ENCODE peak calls at places on chromosomes 5 and 9, in six cellular contexts. K is activated CD4-positive, alpha-beta memory T cell treated with anti-CD3 and anti-CD28 coated beads, Interleukin-2, amount 10 ng/mL, durations not matched to agents 7 days and 5 days; J is thoracic aorta; N is activated T-helper 1 cell treated with anti-CD3 and anti-CD28 coated beads, Interleukin-12 subunit alpha, Interleukin-12 subunit beta, Interleukin-2, Interleukin-4 antibody, amounts not matched to agents 30 ng/mL and 10 ng/mL and 1 ng/mL, durations not matched to agents 14 hours and 24 hours and 36 hours; Y is NCI-H2081; W is stimulated activated naive CD8-positive, alpha-beta T cell treated with anti-CD3 and anti-CD28 coated beads, Interleukin-15, amount 100 ng/mL, for 72 hours. I is an unnamed sample.

GRCh38 chr5:171630047-171630669 is 155.5 kb upstream of the SMIM23 start:
- DNase-seq in W (no peak), Y (peak; percentile 31), J (no peak), N (no peak), K (no peak), I (no peak)

GRCh38 chr9:135584934-135585333 is 23.4 kb downstream of the PAEP start:
- DNase-seq in N (no peak), J (no peak), Y (no peak), W (no peak), K (peak; percentile 12), I (no peak)

GRCh38 chr9:33374634-33375237 is 27.6 kb downstream of the AQP7 start:
- DNase-seq in K (peak; percentile 70), J (peak; percentile 60), N (peak; percentile 57), Y (peak; percentile 70), W (peak; percentile 66), I (peak; percentile 65)

GRCh38 chr9:35862328-35862727 is 7.9 kb downstream of the OR13J1 start:
- DNase-seq in Y (no peak), W (no peak), N (no peak), J (no peak), K (no peak), I (no peak)

GRCh38 chr9:6945871-6946270 is 188.1 kb downstream of the KDM4C start:
- DNase-seq in Y (no peak), J (no peak), K (no peak), W (no peak), N (no peak), I (no peak)

GRCh38 chr9:21682981-21683380 is 119.5 kb upstream of the MTAP start:
- DNase-seq in J (no peak), Y (no peak), N (no peak), K (no peak), W (no peak), I (peak; percentile 24)

GRCh38 chr5:53783624-53784228 is 223.3 kb downstream of the NDUFS4 start:
- DNase-seq in Y (no peak), J (no peak), N (no peak), K (no peak), W (no peak), I (no peak)

GRCh38 chr5:77898385-77898784 is 122.2 kb upstream of the TBCA start:
- DNase-seq in K (no peak), J (no peak), W (no peak), N (no peak), Y (no peak), I (no peak)

GRCh38 chr5:121500262-121500792 is 351.4 kb upstream of the FTMT start:
- DNase-seq in Y (no peak), K (no peak), N (no peak), J (no peak), W (no peak), I (no peak)

GRCh38 chr5:94080390-94080789 is 339.0 kb upstream of the POU5F2 start:
- DNase-seq in J (no peak), Y (no peak), N (no peak), W (no peak), K (no peak), I (no peak)

GRCh38 chr5:178576591-178577351 is 13.4 kb downstream of the COL23A1 start:
- DNase-seq in Y (no peak), J (no peak), N (no peak), W (no peak), K (no peak), I (no peak)

GRCh38 chr9:127424669-127424986 is 446 bp downstream of the ZNF79 start:
- DNase-seq in N (peak; percentile 11), J (no peak), Y (no peak), K (no peak), W (no peak), I (no peak)

GRCh38 chr9:108002296-108003056 is 512.9 kb upstream of the KLF4 start:
- DNase-seq in J (no peak), Y (no peak), K (no peak), N (no peak), W (no peak), I (no peak)

GRCh38 chr5:54852007-54852406 is 133.4 kb downstream of the ESM1 start:
- DNase-seq in K (no peak), N (no peak), J (no peak), Y (no peak), W (no peak), I (no peak)

GRCh38 chr9:36935332-36935731 is 98.7 kb downstream of the PAX5 start:
- DNase-seq in Y (no peak), K (no peak), N (no peak), J (no peak), W (peak; percentile 68), I (no peak)

GRCh38 chr9:127555830-127556820 is 56.0 kb upstream of the STXBP1 start:
- DNase-seq in W (peak; percentile 73), J (peak; percentile 87), Y (no peak), N (peak; percentile 65), K (peak; percentile 91), I (peak; percentile 97)

GRCh38 chr5:153952893-153953292 is 85.8 kb downstream of the FAM114A2 start:
- DNase-seq in N (no peak), K (no peak), J (no peak), W (no peak), Y (no peak), I (peak; percentile 48)

GRCh38 chr9:72539824-72540347 is 18.5 kb downstream of the TMC1 start:
- DNase-seq in K (no peak), Y (no peak), J (no peak), W (no peak), N (no peak), I (no peak)

GRCh38 chr5:125277494-125278154 is 531.2 kb upstream of the ZNF608 start:
- DNase-seq in K (no peak), Y (no peak), N (no peak), J (no peak), W (no peak), I (peak; percentile 91)

GRCh38 chr5:167639213-167639612 is 652.2 kb upstream of the WWC1 start:
- DNase-seq in N (no peak), K (no peak), Y (no peak), W (no peak), J (no peak), I (peak; percentile 43)

GRCh38 chr9:130426883-130427282 is 17.9 kb upstream of the ASS1 start:
- DNase-seq in N (no peak), K (no peak), J (no peak), W (no peak), Y (peak; percentile 10), I (peak; percentile 47)

GRCh38 chr5:54985301-54986268 is at the start of gene ESM1:
- DNase-seq in K (no peak), N (no peak), J (no peak), Y (no peak), W (no peak), I (peak; percentile 76)

GRCh38 chr5:31563216-31563615 is 31.1 kb downstream of the C5orf22 start:
- DNase-seq in W (no peak), K (no peak), N (no peak), J (no peak), Y (no peak), I (no peak)

GRCh38 chr9:105063665-105064247 is 135.8 kb upstream of the ABCA1 start:
- DNase-seq in K (no peak), N (no peak), Y (no peak), J (no peak), W (peak; percentile 21), I (peak; percentile 75)

GRCh38 chr5:11955386-11955785 is 51.1 kb upstream of the CTNND2 start:
- DNase-seq in W (no peak), N (no peak), Y (no peak), J (no peak), K (no peak), I (no peak)

GRCh38 chr5:38925154-38925925 is 79.5 kb downstream of the OSMR start:
- DNase-seq in J (no peak), Y (no peak), K (no peak), W (no peak), N (no peak), I (peak; percentile 68)

GRCh38 chr5:61933787-61934626 is 372.0 kb upstream of the KIF2A start:
- DNase-seq in K (peak; percentile 19), W (no peak), N (no peak), Y (peak; percentile 84), J (no peak), I (peak; percentile 10)

GRCh38 chr9:18771018-18771417 is 262.0 kb downstream of the SAXO1 start:
- DNase-seq in Y (no peak), N (no peak), W (no peak), J (no peak), K (no peak), I (no peak)

GRCh38 chr5:157976429-157976828 is 117.5 kb upstream of the CLINT1 start:
- DNase-seq in J (no peak), Y (no peak), W (no peak), N (no peak), K (no peak), I (no peak)

GRCh38 chr5:167644619-167645018 is 646.8 kb upstream of the WWC1 start:
- DNase-seq in K (no peak), Y (no peak), W (no peak), N (no peak), J (no peak), I (no peak)

GRCh38 chr9:124412228-124412575 is 3.0 kb downstream of the PSMB7 start:
- DNase-seq in Y (no peak), K (no peak), N (no peak), W (no peak), J (no peak), I (no peak)

GRCh38 chr5:25862276-25862675 is 1176.1 kb downstream of the CDH9 start:
- DNase-seq in Y (no peak), N (no peak), W (no peak), K (no peak), J (no peak), I (no peak)

GRCh38 chr9:14687042-14687719 is 6.1 kb downstream of the ZDHHC21 start:
- DNase-seq in W (no peak), J (no peak), Y (no peak), K (no peak), N (no peak), I (peak; percentile 89)

GRCh38 chr5:158560170-158560569 is 539.5 kb downstream of the EBF1 start:
- DNase-seq in K (no peak), J (no peak), W (no peak), N (no peak), Y (peak; percentile 20), I (no peak)

GRCh38 chr5:39448504-39449128 is 23.8 kb upstream of the DAB2 start:
- DNase-seq in W (no peak), J (no peak), N (no peak), Y (no peak), K (no peak), I (no peak)

GRCh38 chr9:115373000-115373709 is 255.2 kb upstream of the TNC start:
- DNase-seq in J (no peak), K (no peak), W (no peak), N (no peak), Y (no peak), I (peak; percentile 93)

GRCh38 chr9:125513634-125514413 is 193.2 kb downstream of the MAPKAP1 start:
- DNase-seq in Y (no peak), N (no peak), K (peak; percentile 40), J (no peak), W (peak; percentile 37), I (peak; percentile 61)

GRCh38 chr5:150515446-150515845 is 7.5 kb downstream of the NDST1 start:
- DNase-seq in K (no peak), J (peak; percentile 36), N (no peak), Y (no peak), W (no peak), I (no peak)

GRCh38 chr9:118401551-118401950 is 697.3 kb downstream of the TLR4 start:
- DNase-seq in K (no peak), W (no peak), N (no peak), J (no peak), Y (no peak), I (no peak)

GRCh38 chr9:127395491-127396252 is 1.3 kb upstream of the SLC2A8 start:
- DNase-seq in W (no peak), K (no peak), N (no peak), J (no peak), Y (no peak), I (no peak)